ENCODE peak calls at places on chromosome 4, in nine cellular contexts. N is K562, C is IMR-90, F is fibroblast of lung, A is neural progenitor cell, V is Karpas-422, B is GM23248, W is HepG2, R is mammary epithelial cell. O is an unnamed sample.

GRCh38 chr4:113781439-113782040 is 20.0 kb upstream of the CAMK2D start:
- DNase-seq in A (peak), N (no peak), R (no peak), W (no peak), V (peak), B (peak), F (peak), C (peak), O (peak)

GRCh38 chr4:81454498-81454897 is 17.2 kb downstream of the RASGEF1B start:
- DNase-seq in F (no peak), V (no peak), N (peak), W (no peak), C (peak), R (peak), B (peak), A (no peak), O (peak)

GRCh38 chr4:169337510-169337909 is 66.8 kb upstream of the SH3RF1 start:
- DNase-seq in C (peak), V (no peak), F (peak), N (no peak), A (no peak), R (peak), W (no peak), B (peak), O (peak)

GRCh38 chr4:155866177-155866576 is at the start of gene ASIC5:
- DNase-seq in N (no peak), W (no peak), R (no peak), C (no peak), F (no peak), V (no peak), B (no peak), A (no peak), O (no peak)

GRCh38 chr4:174156239-174156826 is 127.1 kb downstream of the FBXO8 start:
- DNase-seq in F (peak), N (peak), W (peak), V (peak), R (peak), C (peak), B (peak), A (peak), O (peak)

GRCh38 chr4:76562161-76562560 is 127.1 kb downstream of the SHROOM3 start:
- DNase-seq in R (peak), V (no peak), A (no peak), F (peak), N (no peak), C (peak), B (peak), W (no peak), O (peak)

GRCh38 chr4:102454278-102454677 is 46.9 kb upstream of the NFKB1 start:
- DNase-seq in N (no peak), B (no peak), A (no peak), V (no peak), W (no peak), C (no peak), R (no peak), F (no peak), O (no peak)

GRCh38 chr4:105894570-105895323 is 524 bp upstream of the NPNT start:
- DNase-seq in B (peak), R (peak), W (no peak), V (no peak), C (no peak), F (peak), N (no peak), A (peak), O (peak)

GRCh38 chr4:189974056-189974455 is 33.4 kb downstream of the FRG1 start:
- DNase-seq in A (no peak), W (peak), F (peak), V (peak), R (no peak), N (peak), C (no peak), B (peak), O (peak)

GRCh38 chr4:115675721-115676120 is 562.3 kb upstream of the NDST4 start:
- DNase-seq in A (no peak), W (no peak), N (no peak), C (no peak), F (no peak), B (no peak), R (peak), V (no peak), O (no peak)

GRCh38 chr4:100880012-100880411 is 362.2 kb upstream of the EMCN start:
- DNase-seq in C (no peak), V (no peak), N (no peak), A (peak), F (no peak), W (no peak), B (no peak), R (no peak), O (no peak)

GRCh38 chr4:36399762-36400353 is 118.4 kb downstream of the DTHD1 start:
- DNase-seq in W (peak), N (no peak), B (peak), F (peak), V (peak), A (peak), C (no peak), R (no peak), O (peak)

GRCh38 chr4:146076081-146076480 is 99.4 kb upstream of the LSM6 start:
- DNase-seq in C (no peak), N (no peak), B (no peak), R (no peak), A (no peak), F (no peak), V (no peak), W (no peak), O (no peak)

GRCh38 chr4:128600996-128601857 is 208.3 kb upstream of the JADE1 start:
- DNase-seq in V (no peak), N (peak), B (peak), R (peak), A (no peak), F (peak), W (peak), C (peak), O (peak)

GRCh38 chr4:123830920-123831319 is 434.3 kb downstream of the SPRY1 start:
- DNase-seq in V (no peak), C (no peak), F (no peak), B (no peak), W (no peak), N (no peak), A (no peak), R (no peak), O (no peak)

GRCh38 chr4:109675181-109675580 is 28.1 kb downstream of the CASP6 start:
- DNase-seq in B (peak), R (no peak), C (no peak), A (no peak), F (no peak), V (no peak), N (no peak), W (no peak), O (no peak)

GRCh38 chr4:4810365-4810764 is 49.1 kb upstream of the MSX1 start:
- DNase-seq in V (no peak), F (no peak), R (no peak), B (no peak), N (no peak), C (no peak), W (no peak), A (no peak), O (no peak)

GRCh38 chr4:169662226-169662625 is 41.8 kb downstream of the CLCN3 start:
- DNase-seq in R (no peak), N (no peak), B (no peak), C (no peak), A (no peak), W (no peak), V (no peak), F (no peak), O (no peak)

GRCh38 chr4:24537025-24537424 is 47.3 kb downstream of the DHX15 start:
- DNase-seq in F (no peak), N (no peak), B (no peak), V (no peak), W (no peak), A (no peak), C (no peak), R (no peak), O (no peak)

GRCh38 chr4:148998719-148999118 is 556.5 kb upstream of the NR3C2 start:
- DNase-seq in V (peak), C (peak), F (peak), N (no peak), W (peak), B (peak), A (peak), R (peak), O (peak)

GRCh38 chr4:138751290-138751689 is 264.3 kb upstream of the NOCT start:
- DNase-seq in A (no peak), B (peak), V (no peak), C (peak), W (no peak), N (no peak), R (no peak), F (peak), O (no peak)

GRCh38 chr4:148026022-148026421 is 294.1 kb downstream of the ARHGAP10 start:
- DNase-seq in R (peak), A (no peak), V (no peak), F (peak), N (no peak), W (no peak), C (peak), B (peak), O (no peak)

GRCh38 chr4:138236035-138236434 is 6.1 kb downstream of the SLC7A11 start:
- DNase-seq in F (peak), B (peak), W (no peak), N (no peak), A (no peak), R (no peak), V (no peak), C (peak), O (no peak)

GRCh38 chr4:6767341-6767724 is 15.2 kb upstream of the KIAA0232 start:
- DNase-seq in C (peak), B (no peak), V (no peak), A (no peak), F (no peak), R (peak), N (no peak), W (no peak), O (peak)

GRCh38 chr4:6916587-6917444 is 7.2 kb downstream of the TBC1D14 start:
- DNase-seq in V (no peak), C (no peak), R (peak), N (peak), W (no peak), B (peak), A (no peak), F (no peak), O (no peak)

GRCh38 chr4:88569944-88570455 is 22.3 kb upstream of the HERC3 start:
- DNase-seq in R (no peak), W (no peak), F (no peak), B (peak), N (no peak), C (no peak), A (no peak), V (no peak), O (no peak)

GRCh38 chr4:136763844-136764446 is 768.3 kb downstream of the PCDH18 start:
- DNase-seq in V (no peak), F (peak), W (no peak), B (no peak), C (peak), N (no peak), A (no peak), R (no peak), O (no peak)

GRCh38 chr4:136713140-136713539 is 819.2 kb downstream of the PCDH18 start:
- DNase-seq in R (no peak), A (no peak), C (peak), V (no peak), N (no peak), B (peak), F (peak), W (no peak), O (peak)

GRCh38 chr4:6134612-6135220 is 65.6 kb downstream of the JAKMIP1 start:
- DNase-seq in C (no peak), B (peak), F (no peak), A (no peak), V (peak), N (peak), R (no peak), W (peak), O (peak)

DNA sequence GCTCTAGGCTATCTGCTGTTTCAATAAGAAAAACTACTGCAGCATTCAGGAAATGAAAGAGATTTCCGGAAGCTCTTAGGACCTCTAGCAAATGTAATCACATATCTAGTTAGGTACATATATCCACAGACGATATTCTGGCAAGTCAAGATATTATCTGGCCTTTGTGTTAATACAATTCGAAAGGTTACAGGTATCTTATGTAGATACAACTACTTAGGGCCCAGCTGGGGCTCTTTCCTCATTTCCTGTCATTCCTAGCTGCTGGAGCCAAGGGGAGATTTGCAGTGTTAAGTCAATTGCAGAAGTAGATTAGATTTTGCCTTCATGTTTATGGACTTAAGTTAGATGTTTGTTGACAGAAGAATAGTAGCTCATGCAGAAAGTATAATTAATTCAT is 299.5 kb downstream of the ARHGAP24 start:
- DNase-seq in W (no peak), F (no peak), V (no peak), C (no peak), A (no peak), B (no peak), R (no peak), N (no peak), O (no peak)
- H3K4me2 ChIP-seq in W (no peak), F (no peak), V (no peak), C (no peak), A (peak), B (no peak), R (peak), N (no peak), O (no peak)

GRCh38 chr4:1321946-1322650 is 24.9 kb upstream of the UVSSA start:
- DNase-seq in C (no peak), R (no peak), V (no peak), B (no peak), N (no peak), A (no peak), F (no peak), W (no peak), O (no peak)

GRCh38 chr4:1325176-1325480 is 21.9 kb upstream of the UVSSA start:
- DNase-seq in V (no peak), B (no peak), W (no peak), A (no peak), N (no peak), F (no peak), C (no peak), R (no peak), O (no peak)

GRCh38 chr4:1323280-1323634 is 23.8 kb upstream of the UVSSA start:
- DNase-seq in F (no peak), N (no peak), C (no peak), A (no peak), R (no peak), V (no peak), B (no peak), W (no peak), O (no peak)

GRCh38 chr4:1325681-1326635 is 21.1 kb upstream of the UVSSA start:
- DNase-seq in W (no peak), N (no peak), R (no peak), C (no peak), F (no peak), A (no peak), V (no peak), B (no peak), O (no peak)

DNA sequence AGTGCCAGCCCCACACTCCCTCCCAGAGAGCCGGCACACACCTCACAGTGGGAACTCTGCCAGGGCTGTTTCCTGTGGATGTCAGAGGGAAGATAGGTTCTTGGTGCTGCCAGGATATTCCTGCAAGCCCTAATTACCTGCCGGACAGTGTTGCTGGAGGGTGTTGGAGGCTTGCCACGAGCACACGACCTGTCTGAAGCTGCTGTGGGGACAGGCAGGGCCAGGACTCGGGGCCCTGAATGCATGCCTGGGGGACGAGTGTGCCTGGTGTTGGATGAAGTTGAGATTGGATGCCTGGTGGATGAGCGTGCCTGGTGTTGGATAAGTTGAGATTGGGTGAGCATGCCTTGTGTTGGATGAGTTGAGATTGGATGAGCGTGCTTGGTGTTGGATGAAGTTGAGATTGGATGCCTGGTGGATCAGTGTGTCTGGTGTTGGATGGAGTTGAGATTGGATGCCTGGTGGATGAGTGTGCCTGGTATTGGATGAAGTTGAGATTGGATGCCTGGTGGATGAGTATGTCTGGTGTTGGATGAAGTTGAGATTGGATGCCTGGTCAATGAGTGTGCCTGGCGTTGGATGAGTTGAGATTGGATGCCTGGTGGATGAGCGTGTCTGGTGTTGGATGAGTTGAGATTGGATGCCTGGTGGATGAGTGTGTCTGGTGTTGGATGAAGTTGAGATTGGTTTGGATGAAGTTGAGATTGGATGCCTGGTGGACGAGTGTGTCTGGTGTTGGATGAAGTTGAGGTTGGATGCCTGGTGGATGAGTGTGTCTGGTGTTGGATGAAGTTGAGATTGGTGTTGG is 23.2 kb upstream of the UVSSA start:
- DNase-seq in W (no peak), C (peak), N (no peak), R (peak), V (no peak), F (peak), B (peak), A (no peak), O (peak)
- H3K9ac ChIP-seq in W (no peak), C (no peak), N (no peak), R (no peak), V (no peak), F (no peak), B (no peak), A (no peak), O (no peak)

DNA sequence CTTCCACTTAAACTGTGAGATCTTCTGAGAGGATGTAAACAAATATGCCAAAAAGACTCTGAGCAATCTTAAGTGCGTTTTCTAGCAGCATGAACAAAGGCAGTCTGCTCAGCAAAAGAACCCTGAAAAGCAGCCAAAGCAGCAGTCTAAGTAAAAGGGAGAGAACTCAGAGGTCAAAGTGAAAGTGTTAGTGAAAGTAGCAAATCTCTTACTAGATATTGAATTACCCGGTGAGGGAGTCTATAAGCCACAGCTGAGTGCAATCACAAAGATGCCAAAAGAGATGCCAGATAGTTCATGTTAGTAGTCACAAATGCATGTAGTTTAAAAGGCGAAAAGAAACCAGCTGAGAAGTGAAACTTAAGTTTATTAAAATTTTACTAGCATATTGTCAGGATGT is 7.9 kb upstream of the GNRHR start:
- DNase-seq in V (no peak), A (no peak), W (no peak), R (no peak), F (peak), B (peak), C (peak), N (no peak), O (no peak)
- H3K4me2 ChIP-seq in V (no peak), A (no peak), W (no peak), R (peak), F (peak), B (peak), C (peak), N (no peak), O (peak)

DNA sequence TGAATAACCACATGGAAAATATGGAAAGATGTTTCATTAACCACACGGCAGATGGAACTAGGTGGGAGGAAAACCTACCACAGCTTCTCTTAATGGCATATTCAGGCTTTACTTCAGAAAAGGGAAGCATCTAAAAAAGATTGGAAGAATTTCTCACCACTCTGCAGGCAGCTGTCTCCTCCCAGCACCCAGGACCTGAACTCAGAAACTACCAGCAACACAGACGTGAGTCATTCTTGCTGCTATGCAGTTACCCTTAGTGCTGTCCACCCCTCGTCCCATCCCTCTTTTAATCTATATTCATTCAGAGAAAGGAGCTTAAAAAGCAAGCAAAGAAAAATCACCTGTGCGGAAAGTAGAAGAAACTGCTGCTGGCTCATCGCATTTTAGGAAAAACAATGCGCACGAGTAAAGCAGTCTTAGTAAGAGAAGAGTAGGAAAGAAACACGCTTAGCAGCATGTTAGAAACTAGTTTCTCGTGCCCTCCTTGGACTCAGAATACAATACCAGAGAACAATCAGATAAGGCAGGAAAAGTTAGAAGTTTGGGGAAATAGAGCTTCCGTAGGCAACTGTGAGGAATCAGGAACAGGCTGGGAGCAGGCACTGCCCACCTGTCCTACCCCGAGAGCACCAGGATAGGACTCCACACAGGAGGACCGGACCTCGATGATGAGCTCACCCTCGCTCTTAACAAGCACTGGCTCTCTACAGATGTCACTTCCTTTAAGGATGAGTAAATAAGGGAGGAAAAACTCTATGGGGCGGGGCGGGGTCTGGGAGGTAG is 48.1 kb upstream of the ENPP6 start:
- DNase-seq in B (peak), V (peak), F (peak), N (peak), C (peak), A (no peak), W (no peak), R (peak), O (peak)
- H3K9ac ChIP-seq in B (no peak), V (peak), F (no peak), N (peak), C (no peak), A (no peak), W (no peak), R (no peak), O (no peak)

GRCh38 chr4:40990899-40991265 is 223.5 kb downstream of the APBB2 start:
- DNase-seq in N (no peak), B (peak), W (no peak), V (no peak), C (peak), R (no peak), F (no peak), A (no peak), O (no peak)

GRCh38 chr4:40995850-40996249 is 218.5 kb downstream of the APBB2 start:
- DNase-seq in A (no peak), N (no peak), V (no peak), F (peak), B (peak), W (no peak), R (no peak), C (peak), O (no peak)

GRCh38 chr4:40990202-40990898 is 224.0 kb downstream of the APBB2 start:
- DNase-seq in V (no peak), R (peak), C (peak), A (no peak), F (peak), W (peak), N (no peak), B (peak), O (peak)

GRCh38 chr4:40992472-40993298 is 221.7 kb downstream of the APBB2 start:
- DNase-seq in W (no peak), B (peak), F (peak), A (no peak), N (no peak), R (peak), C (peak), V (no peak), O (peak)

GRCh38 chr4:40991908-40992307 is 222.4 kb downstream of the APBB2 start:
- DNase-seq in V (no peak), A (no peak), W (no peak), F (no peak), R (no peak), B (no peak), N (no peak), C (no peak), O (no peak)
- H3K4me2 ChIP-seq in V (no peak), A (no peak), W (no peak), F (no peak), R (no peak), B (no peak), N (no peak), C (no peak), O (peak)

GRCh38 chr4:26181616-26182015 is 139.2 kb upstream of the RBPJ start:
- DNase-seq in V (peak), C (peak), B (peak), F (peak), N (no peak), W (no peak), R (peak), A (no peak), O (peak)
- H3K9ac ChIP-seq in V (no peak), C (no peak), B (no peak), F (no peak), N (no peak), W (no peak), R (no peak), A (no peak), O (no peak)